ENCODE peak calls at places on chromosomes 16 and 17, in five cellular contexts. U is activated gamma-delta T cell treated with anti-CD3 and anti-CD28 coated beads, Interleukin-2, amount 50 U/mL, for 16 hours; N is thyroid gland; P is NCI-H774; O is NCI-H1105. L is an unnamed sample.

GRCh38 chr17:69719474-69720048 is 305.1 kb downstream of the MAP2K6 start:
- DNase-seq in N (no peak), U (no peak), O (no peak), P (no peak), L (no peak)

GRCh38 chr17:40349477-40350409 is 14.8 kb downstream of the GJD3 start:
- DNase-seq in P (no peak), U (no peak), N (no peak), O (no peak), L (no peak)

GRCh38 chr16:77805403-77805802 is 17.0 kb downstream of the VAT1L start:
- DNase-seq in P (no peak), N (peak; percentile 86), U (no peak), O (no peak), L (no peak)

GRCh38 chr17:57257213-57257873 is 1.0 kb downstream of the MSI2 start:
- DNase-seq in O (no peak), U (no peak), N (peak; percentile 36), P (no peak), L (no peak)

GRCh38 chr16:5041604-5042133 is 7.9 kb upstream of the NAGPA start:
- DNase-seq in O (no peak), U (no peak), P (no peak), N (peak; percentile 26), L (no peak)

GRCh38 chr17:81651692-81652091 is 4.7 kb downstream of the PDE6G start:
- DNase-seq in O (no peak), U (no peak), P (no peak), N (peak; percentile 29), L (no peak)

GRCh38 chr17:38579934-38580333 is 25.8 kb downstream of the SRCIN1 start:
- DNase-seq in O (peak; percentile 96), U (no peak), N (no peak), P (peak; percentile 84), L (peak; percentile 46)

GRCh38 chr16:87358696-87359095 is 24.9 kb downstream of the FBXO31 start:
- DNase-seq in P (no peak), O (no peak), N (no peak), U (no peak), L (no peak)

GRCh38 chr17:48246623-48247022 is 139.1 kb downstream of the SNX11 start:
- DNase-seq in O (no peak), P (no peak), N (no peak), U (no peak), L (no peak)

GRCh38 chr17:42759982-42760651 is 910 bp upstream of the RAMP2 start:
- DNase-seq in N (no peak), P (no peak), O (no peak), U (no peak), L (no peak)

GRCh38 chr17:38874505-38875419 is 4.9 kb downstream of the LASP1 start:
- DNase-seq in U (no peak), N (peak; percentile 44), P (no peak), O (no peak), L (no peak)

GRCh38 chr17:1583569-1583968 is 21.0 kb upstream of the PITPNA start:
- DNase-seq in P (no peak), N (no peak), U (no peak), O (no peak), L (no peak)

GRCh38 chr16:52095466-52095865 is 451.5 kb downstream of the TOX3 start:
- DNase-seq in N (no peak), P (no peak), U (no peak), O (no peak), L (no peak)

GRCh38 chr17:72192409-72193192 is 71.8 kb downstream of the SOX9 start:
- DNase-seq in U (no peak), P (no peak), N (no peak), O (no peak), L (no peak)

GRCh38 chr17:65055708-65056638 is 567 bp downstream of the GNA13 start:
- DNase-seq in O (no peak), N (peak; percentile 72), U (peak; percentile 34), P (no peak), L (no peak)

GRCh38 chr17:40303706-40304450 is 5.1 kb upstream of the RARA start:
- DNase-seq in P (no peak), U (no peak), O (no peak), N (peak; percentile 43), L (no peak)

GRCh38 chr16:58336332-58337089 is 41.7 kb upstream of the PRSS54 start:
- DNase-seq in P (peak; percentile 55), U (peak; percentile 80), N (peak; percentile 85), O (peak; percentile 15), L (peak; percentile 21)

GRCh38 chr17:28507567-28508195 is 1.5 kb downstream of the FOXN1 start:
- DNase-seq in O (no peak), N (no peak), P (no peak), U (no peak), L (no peak)

GRCh38 chr16:15855704-15856003 is 1.2 kb downstream of the MYH11 start:
- DNase-seq in N (no peak), O (no peak), U (no peak), P (no peak), L (no peak)

L was measured in NCI-H2081 treated with DMSO at 0.1 percent for 48 hours.